ENCODE peak calls at places on chromosomes 3 and 15, in ten cellular contexts. One of them, this sample, is unnamed.

GRCh38 chr3:50573566-50574279 is 4.4 kb downstream of the HEMK1 start:
- DNase-seq in stomach: no peak
- DNase-seq in CD8-positive, alpha-beta T cell: no peak
- DNase-seq in SW480: no peak
- DNase-seq in WTC11: no peak
- DNase-seq in NCI-H2029: no peak
- DNase-seq in stimulated activated naive B cell treated with anti-CD40 and anti-IgM and Interleukin-4, amounts not matched to agents 10 μg/mL and 1 μg/mL and 100 μg/mL, for 72 hours: peak
- DNase-seq in GM20000: no peak
- DNase-seq in ACHN: no peak
- DNase-seq in EL: no peak
- DNase-seq in this sample: no peak

GRCh38 chr3:41196499-41197410 is 2.5 kb upstream of the CTNNB1 start:
- DNase-seq in SW480: no peak
- DNase-seq in WTC11: no peak
- DNase-seq in ACHN: no peak
- DNase-seq in GM20000: no peak
- DNase-seq in CD8-positive, alpha-beta T cell: no peak
- DNase-seq in EL: no peak
- DNase-seq in stimulated activated naive B cell treated with anti-CD40 and anti-IgM and Interleukin-4, amounts not matched to agents 10 μg/mL and 1 μg/mL and 100 μg/mL, for 72 hours: no peak
- DNase-seq in NCI-H2029: no peak
- DNase-seq in stomach: no peak
- DNase-seq in this sample: no peak

GRCh38 chr3:177744873-177745646 is 547.8 kb upstream of the TBL1XR1 start:
- DNase-seq in stimulated activated naive B cell treated with anti-CD40 and anti-IgM and Interleukin-4, amounts not matched to agents 10 μg/mL and 1 μg/mL and 100 μg/mL, for 72 hours: no peak
- DNase-seq in SW480: peak
- DNase-seq in WTC11: no peak
- DNase-seq in CD8-positive, alpha-beta T cell: no peak
- DNase-seq in EL: peak
- DNase-seq in NCI-H2029: no peak
- DNase-seq in ACHN: no peak
- DNase-seq in GM20000: no peak
- DNase-seq in stomach: peak
- DNase-seq in this sample: no peak

GRCh38 chr3:59831394-59831793 is 781.6 kb upstream of the CFAP20DC start:
- DNase-seq in NCI-H2029: no peak
- DNase-seq in EL: no peak
- DNase-seq in ACHN: no peak
- DNase-seq in stimulated activated naive B cell treated with anti-CD40 and anti-IgM and Interleukin-4, amounts not matched to agents 10 μg/mL and 1 μg/mL and 100 μg/mL, for 72 hours: no peak
- DNase-seq in GM20000: no peak
- DNase-seq in stomach: no peak
- DNase-seq in CD8-positive, alpha-beta T cell: no peak
- DNase-seq in SW480: no peak
- DNase-seq in WTC11: no peak
- DNase-seq in this sample: no peak

GRCh38 chr3:80559701-80560100 is 791.9 kb upstream of the ROBO1 start:
- DNase-seq in NCI-H2029: no peak
- DNase-seq in CD8-positive, alpha-beta T cell: no peak
- DNase-seq in SW480: no peak
- DNase-seq in stomach: no peak
- DNase-seq in GM20000: no peak
- DNase-seq in ACHN: no peak
- DNase-seq in EL: no peak
- DNase-seq in WTC11: no peak
- DNase-seq in stimulated activated naive B cell treated with anti-CD40 and anti-IgM and Interleukin-4, amounts not matched to agents 10 μg/mL and 1 μg/mL and 100 μg/mL, for 72 hours: no peak
- DNase-seq in this sample: no peak

GRCh38 chr15:80929689-80930088 is 59.9 kb downstream of the MESD start:
- DNase-seq in GM20000: no peak
- DNase-seq in stomach: no peak
- DNase-seq in NCI-H2029: no peak
- DNase-seq in WTC11: no peak
- DNase-seq in stimulated activated naive B cell treated with anti-CD40 and anti-IgM and Interleukin-4, amounts not matched to agents 10 μg/mL and 1 μg/mL and 100 μg/mL, for 72 hours: no peak
- DNase-seq in CD8-positive, alpha-beta T cell: no peak
- DNase-seq in SW480: no peak
- DNase-seq in EL: peak
- DNase-seq in ACHN: no peak
- DNase-seq in this sample: no peak

GRCh38 chr15:63911160-63911559 is 77.4 kb upstream of the HERC1 start:
- DNase-seq in NCI-H2029: no peak
- DNase-seq in GM20000: no peak
- DNase-seq in stomach: no peak
- DNase-seq in SW480: no peak
- DNase-seq in WTC11: no peak
- DNase-seq in stimulated activated naive B cell treated with anti-CD40 and anti-IgM and Interleukin-4, amounts not matched to agents 10 μg/mL and 1 μg/mL and 100 μg/mL, for 72 hours: no peak
- DNase-seq in EL: no peak
- DNase-seq in ACHN: no peak
- DNase-seq in CD8-positive, alpha-beta T cell: no peak
- DNase-seq in this sample: no peak

GRCh38 chr3:52220380-52221026 is 4.9 kb downstream of the TLR9 start:
- DNase-seq in NCI-H2029: peak
- DNase-seq in stomach: peak
- DNase-seq in SW480: peak
- DNase-seq in stimulated activated naive B cell treated with anti-CD40 and anti-IgM and Interleukin-4, amounts not matched to agents 10 μg/mL and 1 μg/mL and 100 μg/mL, for 72 hours: peak
- DNase-seq in WTC11: peak
- DNase-seq in CD8-positive, alpha-beta T cell: peak
- DNase-seq in GM20000: peak
- DNase-seq in EL: peak
- DNase-seq in ACHN: peak
- DNase-seq in this sample: peak

GRCh38 chr3:34012102-34012461 is 213.7 kb downstream of the PDCD6IP start:
- DNase-seq in CD8-positive, alpha-beta T cell: no peak
- DNase-seq in ACHN: peak
- DNase-seq in GM20000: no peak
- DNase-seq in stomach: no peak
- DNase-seq in WTC11: no peak
- DNase-seq in stimulated activated naive B cell treated with anti-CD40 and anti-IgM and Interleukin-4, amounts not matched to agents 10 μg/mL and 1 μg/mL and 100 μg/mL, for 72 hours: no peak
- DNase-seq in NCI-H2029: no peak
- DNase-seq in EL: peak
- DNase-seq in SW480: peak
- DNase-seq in this sample: no peak

GRCh38 chr3:52245322-52246263 is at the start of gene PPM1M:
- DNase-seq in GM20000: peak
- DNase-seq in stomach: peak
- DNase-seq in EL: peak
- DNase-seq in NCI-H2029: no peak
- DNase-seq in ACHN: peak
- DNase-seq in SW480: peak
- DNase-seq in stimulated activated naive B cell treated with anti-CD40 and anti-IgM and Interleukin-4, amounts not matched to agents 10 μg/mL and 1 μg/mL and 100 μg/mL, for 72 hours: peak
- DNase-seq in WTC11: peak
- DNase-seq in CD8-positive, alpha-beta T cell: peak
- DNase-seq in this sample: peak

GRCh38 chr15:81752974-81753373 is 292.8 kb downstream of the MEX3B start:
- DNase-seq in EL: no peak
- DNase-seq in SW480: no peak
- DNase-seq in stomach: no peak
- DNase-seq in WTC11: no peak
- DNase-seq in GM20000: no peak
- DNase-seq in NCI-H2029: no peak
- DNase-seq in ACHN: no peak
- DNase-seq in CD8-positive, alpha-beta T cell: no peak
- DNase-seq in stimulated activated naive B cell treated with anti-CD40 and anti-IgM and Interleukin-4, amounts not matched to agents 10 μg/mL and 1 μg/mL and 100 μg/mL, for 72 hours: no peak
- DNase-seq in this sample: no peak

GRCh38 chr3:128568602-128569490 is 75.8 kb upstream of the GATA2 start:
- DNase-seq in EL: no peak
- DNase-seq in GM20000: no peak
- DNase-seq in stomach: no peak
- DNase-seq in NCI-H2029: no peak
- DNase-seq in SW480: no peak
- DNase-seq in CD8-positive, alpha-beta T cell: no peak
- DNase-seq in stimulated activated naive B cell treated with anti-CD40 and anti-IgM and Interleukin-4, amounts not matched to agents 10 μg/mL and 1 μg/mL and 100 μg/mL, for 72 hours: no peak
- DNase-seq in WTC11: no peak
- DNase-seq in ACHN: no peak
- DNase-seq in this sample: no peak

GRCh38 chr3:2495746-2496145 is 397.1 kb downstream of the CNTN4 start:
- DNase-seq in SW480: no peak
- DNase-seq in stomach: no peak
- DNase-seq in GM20000: no peak
- DNase-seq in EL: no peak
- DNase-seq in ACHN: no peak
- DNase-seq in WTC11: no peak
- DNase-seq in CD8-positive, alpha-beta T cell: no peak
- DNase-seq in stimulated activated naive B cell treated with anti-CD40 and anti-IgM and Interleukin-4, amounts not matched to agents 10 μg/mL and 1 μg/mL and 100 μg/mL, for 72 hours: no peak
- DNase-seq in NCI-H2029: no peak
- DNase-seq in this sample: no peak